ENCODE peak calls at places on chromosomes 13 and 19, in ten cellular contexts. G is HCT116, R is body of pancreas, V is tibial nerve, J is uterus, X is GM12892, C is thyroid gland, M is A549, N is ovary, K is H54. L is an unnamed sample.

GRCh38 chr13:36417328-36417727 is 15.0 kb upstream of the CCNA1 start:
- DNase-seq in R (no peak), G (no peak), X (no peak), N (no peak), K (no peak), J (no peak), M (no peak), V (no peak), C (no peak), L (no peak)

GRCh38 chr13:31394491-31394890 is 194.7 kb downstream of the B3GLCT start:
- DNase-seq in V (no peak), R (no peak), C (no peak), K (no peak), G (no peak), X (no peak), M (no peak), N (no peak), J (no peak), L (no peak)

GRCh38 chr19:53942001-53942786 is 20.5 kb upstream of the CACNG8 start:
- DNase-seq in X (no peak), V (no peak), M (peak; percentile 71), K (peak; percentile 51), C (no peak), N (no peak), J (no peak), R (no peak), G (no peak), L (no peak)

GRCh38 chr13:110421696-110422395 is 114.8 kb downstream of the COL4A2 start:
- DNase-seq in J (no peak), G (no peak), R (no peak), X (no peak), N (no peak), K (no peak), V (no peak), C (no peak), M (no peak), L (no peak)

GRCh38 chr19:12574036-12574435 is 22.8 kb upstream of the ZNF564 start:
- DNase-seq in C (no peak), X (no peak), K (no peak), M (no peak), V (no peak), G (no peak), R (no peak), J (no peak), N (no peak), L (no peak)

GRCh38 chr13:20465218-20465879 is 60.3 kb downstream of the CRYL1 start:
- DNase-seq in G (no peak), V (no peak), M (peak; percentile 7), R (no peak), K (no peak), C (peak; percentile 47), N (no peak), X (no peak), J (peak; percentile 26), L (no peak)

GRCh38 chr19:48578891-48579290 is 26.9 kb downstream of the SULT2B1 start:
- DNase-seq in N (no peak), X (no peak), M (no peak), G (no peak), K (no peak), V (no peak), R (no peak), C (no peak), J (no peak), L (no peak)

GRCh38 chr19:35291916-35292315 is at the start of gene MAG:
- DNase-seq in X (no peak), M (no peak), G (no peak), C (no peak), N (no peak), V (no peak), K (no peak), J (no peak), R (no peak), L (no peak)

DNA sequence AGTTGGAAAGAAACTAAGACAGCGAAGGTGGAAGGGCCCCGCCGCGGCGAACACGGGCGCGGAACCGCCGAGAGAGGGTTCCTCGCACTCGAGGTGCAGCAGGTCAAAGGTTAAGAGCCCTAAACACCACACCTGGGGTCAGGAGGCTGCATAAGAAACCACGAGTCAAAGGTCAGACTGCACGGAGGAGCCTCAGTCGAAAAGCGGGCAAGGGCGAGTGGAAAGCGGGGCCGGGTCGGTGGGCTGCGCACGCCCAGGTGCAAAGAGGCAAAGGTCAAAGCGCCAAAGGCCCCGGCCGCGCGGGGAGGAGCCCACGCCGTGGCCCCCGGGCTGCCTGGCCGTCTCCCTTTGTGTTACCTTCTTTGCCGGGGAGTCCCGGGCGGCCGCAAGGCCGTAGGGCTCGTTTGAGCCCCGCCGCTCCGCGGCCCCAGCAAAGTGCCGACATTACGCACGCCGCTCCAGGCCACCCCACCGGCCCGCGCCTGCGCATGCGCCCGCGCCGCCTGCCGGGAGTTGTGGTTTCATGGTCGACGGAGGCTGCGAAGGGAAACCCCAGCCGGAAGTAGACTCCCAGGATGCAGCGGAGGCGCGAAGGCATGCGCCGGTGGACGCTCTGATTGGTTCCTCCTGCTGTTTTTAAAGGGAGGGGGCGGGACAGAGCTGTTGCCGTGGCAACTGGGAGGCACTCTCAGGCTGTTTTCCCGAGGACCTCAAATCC is at the start of gene POLRMT:
- DNase-seq in G (peak; percentile 95), X (peak; percentile 100), V (peak; percentile 98), N (peak; percentile 98), K (peak; percentile 100), C (peak; percentile 99), M (peak; percentile 97), R (peak; percentile 99), J (peak; percentile 99), L (peak; percentile 99)
- TF ChIP-seq POLR2A in G (peak; percentile 68), X (peak; percentile 42), V (no peak), N (no peak), K (peak; percentile 49), C (no peak), M (peak; percentile 45), R (peak; percentile 29), J (peak; percentile 52), L (no peak)

GRCh38 chr13:41006951-41007350 is 12.2 kb downstream of the ELF1 start:
- DNase-seq in J (no peak), K (no peak), C (no peak), X (no peak), N (no peak), R (no peak), M (no peak), V (no peak), G (no peak), L (no peak)

GRCh38 chr13:41005709-41006108 is 13.4 kb downstream of the ELF1 start:
- DNase-seq in M (no peak), J (no peak), X (no peak), K (no peak), R (no peak), C (no peak), N (no peak), G (no peak), V (no peak), L (no peak)

GRCh38 chr13:41004875-41005693 is 14.0 kb downstream of the ELF1 start:
- DNase-seq in V (no peak), N (no peak), R (no peak), X (no peak), M (no peak), K (no peak), J (no peak), G (no peak), C (no peak), L (no peak)

GRCh38 chr13:41007359-41008118 is 11.6 kb downstream of the ELF1 start:
- DNase-seq in G (no peak), J (no peak), M (no peak), K (no peak), C (no peak), N (no peak), X (no peak), R (no peak), V (no peak), L (no peak)

GRCh38 chr13:41006296-41006695 is 12.8 kb downstream of the ELF1 start:
- DNase-seq in J (no peak), X (no peak), M (no peak), V (no peak), N (no peak), R (no peak), K (no peak), G (no peak), C (no peak), L (no peak)
- TF ChIP-seq POLR2A in J (no peak), X (no peak), M (no peak), V (no peak), N (no peak), R (no peak), K (no peak), G (no peak), C (no peak), L (no peak)

GRCh38 chr19:58150328-58150921 is at the start of gene ZNF329:
- DNase-seq in V (peak; percentile 69), R (peak; percentile 82), J (peak; percentile 79), M (peak; percentile 85), N (peak; percentile 79), K (peak; percentile 99), X (peak; percentile 68), C (peak; percentile 92), G (peak; percentile 29), L (peak; percentile 85)

GRCh38 chr19:58157045-58157728 is 6.6 kb upstream of the ZNF329 start:
- DNase-seq in J (no peak), C (no peak), M (no peak), V (no peak), X (no peak), G (no peak), N (no peak), R (no peak), K (no peak), L (no peak)

GRCh38 chr19:58154287-58154678 is 3.7 kb upstream of the ZNF329 start:
- DNase-seq in C (peak; percentile 94), V (no peak), G (no peak), J (peak; percentile 25), K (no peak), R (peak; percentile 47), M (no peak), X (no peak), N (peak; percentile 53), L (peak; percentile 26)

GRCh38 chr19:58153386-58153785 is 2.8 kb upstream of the ZNF329 start:
- DNase-seq in M (no peak), V (no peak), G (no peak), N (no peak), X (no peak), J (no peak), K (no peak), C (no peak), R (no peak), L (no peak)

GRCh38 chr19:58154679-58155648 is 4.4 kb upstream of the ZNF329 start:
- DNase-seq in J (peak; percentile 95), X (peak; percentile 59), G (no peak), C (peak; percentile 98), K (peak; percentile 85), N (peak; percentile 96), V (peak; percentile 88), M (peak; percentile 92), R (peak; percentile 95), L (peak; percentile 98)
- TF ChIP-seq POLR2A in J (peak; percentile 82), X (no peak), G (no peak), C (peak; percentile 18), K (peak; percentile 75), N (peak; percentile 71), V (no peak), M (no peak), R (peak; percentile 84), L (no peak)

DNA sequence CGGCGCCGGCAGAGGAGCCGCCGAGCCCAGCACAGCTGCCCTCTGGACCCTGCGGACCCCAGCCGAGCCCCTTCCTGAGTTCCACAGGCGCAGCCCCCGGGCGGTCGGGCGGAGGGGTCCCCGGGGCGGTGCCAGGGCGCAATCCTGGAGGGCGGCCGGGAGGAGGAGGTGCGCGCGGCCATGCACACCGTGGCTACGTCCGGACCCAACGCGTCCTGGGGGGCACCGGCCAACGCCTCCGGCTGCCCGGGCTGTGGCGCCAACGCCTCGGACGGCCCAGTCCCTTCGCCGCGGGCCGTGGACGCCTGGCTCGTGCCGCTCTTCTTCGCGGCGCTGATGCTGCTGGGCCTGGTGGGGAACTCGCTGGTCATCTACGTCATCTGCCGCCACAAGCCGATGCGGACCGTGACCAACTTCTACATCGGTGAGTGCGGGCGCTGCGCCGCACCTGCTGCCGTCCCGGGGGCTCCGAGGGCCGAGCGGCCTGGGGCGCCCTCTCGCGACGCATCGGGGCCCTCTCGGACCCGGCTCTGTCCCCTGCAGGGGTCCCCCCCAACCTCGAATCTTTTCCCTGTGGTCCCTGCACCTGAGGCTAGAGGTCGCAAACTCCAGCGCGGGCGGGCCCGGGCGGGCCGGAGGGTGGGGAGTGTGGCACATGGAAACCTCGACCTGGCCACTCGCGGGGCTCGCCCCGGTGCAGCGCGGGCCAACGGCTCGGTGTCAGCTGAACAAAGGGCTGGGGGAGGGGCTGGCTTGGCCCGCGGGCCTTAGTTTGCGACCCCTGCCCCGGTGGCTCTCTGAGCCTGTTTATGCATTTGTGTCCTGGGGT is at the start of gene KISS1R:
- DNase-seq in M (peak; percentile 59), K (no peak), G (no peak), R (peak; percentile 42), J (no peak), V (no peak), X (peak; percentile 50), C (no peak), N (no peak), L (peak; percentile 44)
- TF ChIP-seq POLR2A in M (no peak), K (no peak), G (peak; percentile 41), R (no peak), J (no peak), V (no peak), X (no peak), C (no peak), N (no peak), L (no peak)